ENCODE peak calls at places on chromosomes 16 and 17, in four cellular contexts. Q is keratinocyte, E is HepG2, B is GM23338. K is an unnamed sample.

GRCh38 chr16:3171855-3172593 is 16.0 kb upstream of the OR1F1 start:
- DNase-seq in E (peak; percentile 67), Q (no peak), B (peak; percentile 85), K (no peak)

GRCh38 chr17:75516619-75517276 is 420 bp downstream of the TSEN54 start:
- DNase-seq in Q (no peak), B (peak; percentile 46), E (no peak), K (no peak)

GRCh38 chr16:79169239-79169638 is 431.3 kb downstream of the MAF start:
- DNase-seq in B (peak; percentile 90), E (no peak), Q (no peak), K (no peak)

GRCh38 chr16:31267332-31268032 is 7.7 kb downstream of the ITGAM start:
- DNase-seq in Q (no peak), E (no peak), B (no peak), K (peak; percentile 42)

GRCh38 chr17:79956853-79957252 is 78.8 kb downstream of the TBC1D16 start:
- DNase-seq in Q (no peak), E (no peak), B (no peak), K (no peak)

GRCh38 chr16:58196898-58197313 is 1.0 kb downstream of the CSNK2A2 start:
- DNase-seq in Q (no peak), B (peak; percentile 15), E (no peak), K (no peak)

GRCh38 chr17:7885357-7886226 is 3.0 kb upstream of the CHD3 start:
- DNase-seq in E (no peak), B (peak; percentile 72), Q (no peak), K (peak; percentile 68)

GRCh38 chr16:86991679-86992078 is 325.5 kb downstream of the C16orf95 start:
- DNase-seq in Q (no peak), E (no peak), B (no peak), K (no peak)

GRCh38 chr16:29742683-29743275 is 3.0 kb downstream of the C16orf54 start:
- DNase-seq in E (no peak), B (no peak), Q (no peak), K (no peak)

GRCh38 chr17:17080181-17080631 is 37.9 kb downstream of the MPRIP start:
- DNase-seq in B (no peak), Q (no peak), E (no peak), K (no peak)

GRCh38 chr16:64892843-64893242 is 229.0 kb downstream of the CDH11 start:
- DNase-seq in E (no peak), B (no peak), Q (no peak), K (no peak)

GRCh38 chr17:74742153-74742515 is 5.1 kb downstream of the RAB37 start:
- DNase-seq in B (no peak), Q (no peak), E (no peak), K (peak; percentile 70)

GRCh38 chr16:51140112-51140511 is 11.0 kb downstream of the SALL1 start:
- DNase-seq in B (no peak), E (no peak), Q (no peak), K (no peak)

GRCh38 chr17:9298776-9299295 is 276.8 kb downstream of the STX8 start:
- DNase-seq in E (no peak), Q (no peak), B (no peak), K (no peak)

GRCh38 chr17:61448042-61448441 is 4.2 kb upstream of the TBX4 start:
- DNase-seq in B (no peak), E (no peak), Q (no peak), K (no peak)

GRCh38 chr17:82840431-82840831 is 609 bp upstream of the ZNF750 start:
- DNase-seq in E (no peak), B (peak; percentile 42), Q (no peak), K (no peak)

GRCh38 chr17:72587156-72587555 is 466.3 kb downstream of the SOX9 start:
- DNase-seq in E (no peak), Q (no peak), B (no peak), K (peak; percentile 81)

GRCh38 chr16:71722801-71723536 is 1.5 kb downstream of the PHLPP2 start:
- DNase-seq in Q (peak; percentile 48), E (peak; percentile 68), B (peak; percentile 92), K (peak; percentile 78)

GRCh38 chr17:29585080-29585751 is 4.2 kb downstream of the GIT1 start:
- DNase-seq in B (peak; percentile 41), E (no peak), Q (no peak), K (peak; percentile 26)

GRCh38 chr17:82866521-82867214 is 26.8 kb upstream of the ZNF750 start:
- DNase-seq in B (no peak), E (no peak), Q (no peak), K (no peak)

GRCh38 chr16:84582958-84583516 is 34.8 kb downstream of the COTL1 start:
- DNase-seq in B (no peak), E (no peak), Q (no peak), K (no peak)

GRCh38 chr17:4043862-4044261 is 79.6 kb upstream of the ATP2A3 start:
- DNase-seq in B (no peak), Q (no peak), E (no peak), K (no peak)

GRCh38 chr16:70712942-70713341 is 27.1 kb upstream of the MTSS2 start:
- DNase-seq in B (no peak), Q (no peak), E (no peak), K (no peak)

GRCh38 chr17:44000141-44000860 is 4.1 kb upstream of the NAGS start:
- DNase-seq in B (no peak), E (no peak), Q (no peak), K (no peak)

GRCh38 chr17:74962622-74963394 is 9.8 kb downstream of the HID1 start:
- DNase-seq in Q (no peak), B (no peak), E (no peak), K (no peak)

GRCh38 chr17:2406271-2406902 is 5.5 kb upstream of the MNT start:
- DNase-seq in B (no peak), E (no peak), Q (no peak), K (peak; percentile 71)

GRCh38 chr17:35745246-35745645 is 7.8 kb downstream of the GAS2L2 start:
- DNase-seq in B (no peak), Q (no peak), E (no peak), K (no peak)

GRCh38 chr17:72943826-72944689 is 148.4 kb downstream of the SLC39A11 start:
- DNase-seq in E (no peak), B (no peak), Q (no peak), K (no peak)

GRCh38 chr17:59330314-59330942 is 1.0 kb upstream of the YPEL2 start:
- DNase-seq in Q (no peak), E (peak; percentile 88), B (peak; percentile 40), K (peak; percentile 65)

GRCh38 chr17:28675980-28676379 is 14.0 kb downstream of the SUPT6H start:
- DNase-seq in E (peak; percentile 30), B (peak; percentile 33), Q (no peak), K (no peak)

GRCh38 chr17:19317359-19318095 is 45.0 kb downstream of the B9D1 start:
- DNase-seq in E (peak; percentile 89), B (peak; percentile 93), Q (no peak), K (peak; percentile 70)

GRCh38 chr17:28086519-28086918 is 44.0 kb downstream of the NLK start:
- DNase-seq in Q (no peak), B (no peak), E (no peak), K (no peak)

GRCh38 chr17:38742431-38743308 is 5.5 kb downstream of the PCGF2 start:
- DNase-seq in E (peak; percentile 45), Q (no peak), B (no peak), K (no peak)

GRCh38 chr17:79812206-79812968 is 15.5 kb upstream of the CBX8 start:
- DNase-seq in B (no peak), Q (no peak), E (no peak), K (no peak)

GRCh38 chr17:8041249-8041928 is 2.5 kb downstream of the ALOX15B start:
- DNase-seq in B (peak; percentile 79), E (peak; percentile 49), Q (no peak), K (peak; percentile 43)

GRCh38 chr17:61411114-61411943 is 11.7 kb downstream of the TBX2 start:
- DNase-seq in B (peak; percentile 70), E (no peak), Q (no peak), K (peak; percentile 79)

GRCh38 chr16:75591001-75591852 is 25.0 kb downstream of the GABARAPL2 start:
- DNase-seq in B (peak; percentile 45), Q (no peak), E (no peak), K (no peak)

GRCh38 chr17:42387663-42388380 is 420 bp downstream of the STAT3 start:
- DNase-seq in B (peak; percentile 78), E (no peak), Q (no peak), K (peak; percentile 56)

DNA sequence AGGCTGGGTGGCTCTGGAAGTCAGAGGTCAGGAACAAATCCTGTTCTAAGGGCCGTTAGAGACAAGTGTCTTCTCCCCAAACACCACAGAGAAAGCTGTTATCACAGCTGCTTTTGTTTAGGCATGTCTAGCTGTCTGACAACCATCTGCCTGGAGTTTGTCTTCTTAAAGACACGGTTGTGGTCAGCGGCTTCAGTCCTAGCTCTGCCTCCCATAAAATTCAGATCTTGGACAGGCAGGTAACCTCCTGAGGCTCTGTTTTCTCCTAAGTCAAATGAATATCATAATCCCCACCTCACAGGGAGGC is 2.3 kb upstream of the ITGA3 start:
- DNase-seq in B (no peak), Q (no peak), E (no peak), K (no peak)
- H2AFZ ChIP-seq in B (no peak overlapping the region), Q (no peak overlapping the region), E (no peak overlapping the region), K (no peak overlapping the region)

GRCh38 chr17:81308161-81308560 is 13.1 kb upstream of the SLC38A10 start:
- DNase-seq in Q (no peak), B (no peak), E (no peak), K (no peak)
- H3K4me3 ChIP-seq in Q (no peak overlapping the region), B (no peak overlapping the region), E (no peak overlapping the region), K (no peak overlapping the region)

GRCh38 chr16:88724855-88725555 is 18.7 kb downstream of the CTU2 start:
- DNase-seq in E (no peak), B (no peak), Q (no peak), K (no peak)
- H2AFZ ChIP-seq in E (no peak overlapping the region), B (no peak overlapping the region), Q (no peak overlapping the region), K (no peak overlapping the region)

GRCh38 chr16:69329369-69330285 is 761 bp downstream of the PDF start:
- DNase-seq in E (no peak), Q (no peak), B (peak; percentile 45), K (no peak)

GRCh38 chr16:69326172-69326873 is 4.1 kb downstream of the PDF start:
- DNase-seq in E (peak; percentile 94), B (no peak), Q (no peak), K (no peak)

GRCh38 chr16:69327585-69328310 is 2.6 kb downstream of the PDF start:
- DNase-seq in Q (no peak), B (no peak), E (no peak), K (no peak)

GRCh38 chr16:69328854-69329316 is 1.5 kb downstream of the PDF start:
- DNase-seq in E (no peak), B (no peak), Q (no peak), K (no peak)

DNA sequence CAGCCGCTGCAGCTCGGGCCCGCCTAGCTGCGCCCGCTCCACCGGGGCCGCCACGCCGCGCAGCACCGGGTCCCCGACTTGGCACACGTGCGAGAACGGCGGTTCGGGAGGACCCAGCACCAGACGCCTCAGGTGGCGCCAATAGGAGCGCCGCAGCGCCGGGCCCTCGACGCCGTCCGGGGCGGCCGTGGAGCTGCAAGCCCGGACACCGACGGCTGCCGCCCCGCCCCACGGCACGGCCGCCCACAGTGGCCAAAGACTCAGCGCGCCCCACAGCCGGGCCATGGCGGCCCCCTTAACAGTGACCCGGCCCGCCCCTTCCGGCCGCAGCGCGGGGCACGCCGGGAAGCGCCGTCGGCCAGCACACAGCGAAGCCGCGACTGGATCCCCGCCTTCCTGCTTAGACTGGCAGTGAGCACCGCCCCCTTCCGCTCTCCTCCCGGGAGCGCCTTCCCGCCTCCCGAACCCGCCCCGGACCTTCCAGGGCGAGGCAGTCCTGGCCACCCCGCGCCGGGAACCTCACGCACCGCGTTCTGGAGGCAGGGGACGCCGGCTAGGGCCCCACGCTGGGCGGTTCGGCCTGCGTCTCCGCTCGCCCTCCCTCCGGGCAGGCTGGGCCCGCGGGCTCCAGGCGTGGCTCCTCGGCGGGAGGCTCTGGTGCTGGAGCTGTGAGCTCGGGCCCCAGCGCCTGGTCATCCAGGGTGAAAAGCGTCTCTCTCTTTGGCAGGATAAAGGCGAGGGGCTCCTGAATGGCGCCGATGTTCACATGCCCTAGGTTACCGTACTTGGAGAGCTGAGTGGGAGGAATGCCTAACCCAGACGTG is at the start of gene PDF:
- DNase-seq in B (peak; percentile 98), E (peak; percentile 93), Q (peak; percentile 46), K (peak; percentile 94)
- H3K4me3 ChIP-seq in B (peak within 1 kb of the TSS; percentile 90), E (peak within 1 kb of the TSS; percentile 88), Q (peak within 1 kb of the TSS; percentile 81), K (peak within 1 kb of the TSS; percentile 87)

K was measured in PC-9.